ENCODE peak calls at places on chromosomes 13 and 19, in nine cellular contexts. K is upper lobe of left lung, N is uterus, H is cardiac muscle cell, T is tibial nerve, P is sigmoid colon, Z is IMR-90, Q is left lung, E is upper lobe of right lung. V is an unnamed sample.

GRCh38 chr13:100984349-100984748 is 309.8 kb upstream of the TMTC4 start:
- DNase-seq in K (no peak), N (no peak), H (no peak), T (no peak), P (no peak), Z (no peak), Q (no peak), E (no peak), V (no peak)

GRCh38 chr19:17394891-17395415 is 957 bp upstream of the CCDC194 start:
- DNase-seq in K (peak), N (no peak), H (peak), T (peak), P (no peak), Z (peak), Q (peak), E (peak), V (no peak)

GRCh38 chr13:76630629-76631028 is 255.6 kb downstream of the KCTD12 start:
- DNase-seq in K (no peak), N (no peak), H (no peak), T (no peak), P (no peak), Z (no peak), Q (no peak), E (no peak), V (no peak)

GRCh38 chr13:36858285-36858684 is 39.3 kb downstream of the RFXAP start:
- DNase-seq in K (no peak), N (no peak), H (peak), T (peak), P (no peak), Z (peak), Q (no peak), E (no peak), V (no peak)

GRCh38 chr13:71801165-71801564 is 65.8 kb downstream of the DACH1 start:
- DNase-seq in K (no peak), N (no peak), H (no peak), T (no peak), P (no peak), Z (no peak), Q (no peak), E (no peak), V (no peak)

GRCh38 chr19:3730457-3730958 is 22.3 kb downstream of the TJP3 start:
- DNase-seq in K (no peak), N (no peak), H (no peak), T (no peak), P (no peak), Z (no peak), Q (no peak), E (no peak), V (no peak)

GRCh38 chr13:24068472-24068871 is 92.0 kb upstream of the SPATA13 start:
- DNase-seq in K (no peak), N (no peak), H (no peak), T (no peak), P (no peak), Z (no peak), Q (no peak), E (no peak), V (no peak)

GRCh38 chr19:20245309-20245708 is 78.3 kb downstream of the ZNF486 start:
- DNase-seq in K (peak), N (no peak), H (no peak), T (no peak), P (no peak), Z (no peak), Q (no peak), E (no peak), V (no peak)

GRCh38 chr13:110217811-110218210 is 89.1 kb downstream of the COL4A1 start:
- DNase-seq in K (no peak), N (no peak), H (no peak), T (no peak), P (no peak), Z (no peak), Q (no peak), E (no peak), V (no peak)

GRCh38 chr13:83984793-83985192 is 102.5 kb upstream of the SLITRK1 start:
- DNase-seq in K (no peak), N (no peak), H (no peak), T (no peak), P (no peak), Z (no peak), Q (no peak), E (no peak), V (no peak)

GRCh38 chr19:56748443-56748842 is 76.9 kb upstream of the ZNF835 start:
- DNase-seq in K (no peak), N (peak), H (no peak), T (peak), P (no peak), Z (no peak), Q (no peak), E (no peak), V (no peak)

GRCh38 chr13:75319244-75319643 is 162.7 kb downstream of the TBC1D4 start:
- DNase-seq in K (no peak), N (no peak), H (no peak), T (peak), P (no peak), Z (peak), Q (no peak), E (no peak), V (no peak)

GRCh38 chr19:14328406-14328805 is 52.8 kb upstream of the ADGRE5 start:
- DNase-seq in K (no peak), N (no peak), H (no peak), T (no peak), P (no peak), Z (no peak), Q (no peak), E (no peak), V (no peak)

GRCh38 chr13:51222510-51223283 is 499 bp downstream of the FAM124A start:
- DNase-seq in K (no peak), N (no peak), H (peak), T (peak), P (no peak), Z (no peak), Q (no peak), E (no peak), V (no peak)

GRCh38 chr13:70623260-70623659 is 515.0 kb upstream of the KLHL1 start:
- DNase-seq in K (no peak), N (no peak), H (no peak), T (no peak), P (no peak), Z (peak), Q (no peak), E (no peak), V (no peak)

GRCh38 chr19:35908977-35909683 is 1.0 kb upstream of the TYROBP start:
- DNase-seq in K (peak), N (no peak), H (no peak), T (peak), P (peak), Z (no peak), Q (peak), E (peak), V (peak)

GRCh38 chr13:21014666-21015170 is 46.7 kb downstream of the LATS2 start:
- DNase-seq in K (no peak), N (no peak), H (no peak), T (no peak), P (peak), Z (peak), Q (no peak), E (peak), V (no peak)

GRCh38 chr13:47929156-47929555 is 71.9 kb downstream of the SUCLA2 start:
- DNase-seq in K (no peak), N (no peak), H (no peak), T (no peak), P (no peak), Z (peak), Q (no peak), E (no peak), V (no peak)

GRCh38 chr13:26469602-26470001 is 87.9 kb upstream of the WASF3 start:
- DNase-seq in K (no peak), N (no peak), H (no peak), T (no peak), P (no peak), Z (no peak), Q (no peak), E (no peak), V (peak)

GRCh38 chr13:94708031-94708571 is 4.2 kb downstream of the SOX21 start:
- DNase-seq in K (no peak), N (no peak), H (no peak), T (no peak), P (no peak), Z (no peak), Q (no peak), E (no peak), V (no peak)

GRCh38 chr13:114234645-114235421 is at the start of gene CDC16:
- DNase-seq in K (peak), N (peak), H (peak), T (peak), P (peak), Z (peak), Q (peak), E (peak), V (peak)

GRCh38 chr13:114234266-114234644 is 442 bp upstream of the CDC16 start:
- DNase-seq in K (no peak), N (no peak), H (no peak), T (no peak), P (no peak), Z (no peak), Q (no peak), E (no peak), V (no peak)

GRCh38 chr13:114237415-114238112 is 2.9 kb downstream of the CDC16 start:
- DNase-seq in K (no peak), N (no peak), H (no peak), T (no peak), P (no peak), Z (no peak), Q (no peak), E (no peak), V (no peak)

GRCh38 chr13:114235697-114236096 is 1.0 kb downstream of the CDC16 start:
- DNase-seq in K (no peak), N (no peak), H (no peak), T (no peak), P (no peak), Z (no peak), Q (no peak), E (no peak), V (no peak)

GRCh38 chr13:114236224-114236623 is 1.5 kb downstream of the CDC16 start:
- DNase-seq in K (no peak), N (no peak), H (no peak), T (no peak), P (no peak), Z (no peak), Q (no peak), E (no peak), V (no peak)
- H3K4me3 ChIP-seq in K (peak), N (peak), H (peak), T (no peak), P (peak), Z (peak), Q (peak), E (peak), V (peak)

DNA sequence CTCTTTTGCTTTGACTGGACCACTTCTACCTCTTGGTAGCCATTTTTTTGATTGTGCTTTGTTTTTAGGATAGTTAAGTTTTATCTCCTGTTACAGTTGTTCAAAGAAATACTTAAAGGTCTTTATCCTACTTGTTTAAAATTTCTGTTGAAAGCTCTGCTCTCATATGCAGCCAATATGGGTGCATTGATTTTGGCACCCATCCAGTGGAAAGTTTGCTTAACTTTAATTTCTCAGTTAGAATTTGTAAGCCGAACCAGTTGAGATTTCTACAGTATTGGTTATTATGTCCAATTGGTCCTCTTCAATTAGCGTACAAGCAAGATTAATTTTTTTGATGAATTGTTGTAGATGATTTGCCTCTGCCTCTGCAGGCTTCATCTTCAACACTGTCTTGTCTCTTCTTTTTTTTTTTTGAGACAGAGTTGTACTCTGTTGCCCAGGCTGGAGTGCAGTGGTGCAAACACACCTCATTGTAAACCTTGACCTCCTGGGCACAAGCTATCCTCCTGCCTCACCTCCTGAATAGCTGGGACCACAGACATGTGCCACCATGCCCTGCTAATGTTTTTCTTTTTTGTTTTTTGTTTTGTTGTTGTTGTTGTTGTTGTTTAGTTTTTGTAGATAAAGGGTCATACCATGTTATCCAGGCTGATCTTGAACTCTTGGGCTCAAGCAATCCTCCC is 65.3 kb downstream of the MAB21L1 start:
- DNase-seq in K (no peak), N (no peak), H (no peak), T (no peak), P (no peak), Z (no peak), Q (no peak), E (no peak), V (no peak)
- TF ChIP-seq CTCF in K (no peak), N (no peak), H (no peak), T (no peak), P (no peak), Z (no peak), Q (no peak), E (no peak), V (no peak)

GRCh38 chr13:40384976-40385857 is 281.2 kb downstream of the FOXO1 start:
- DNase-seq in K (no peak), N (no peak), H (no peak), T (no peak), P (no peak), Z (no peak), Q (no peak), E (no peak), V (no peak)
- H3K27ac ChIP-seq in K (no peak), N (no peak), H (no peak), T (peak), P (no peak), Z (no peak), Q (no peak), E (no peak), V (no peak)

GRCh38 chr19:15551183-15552004 is 43.1 kb downstream of the CYP4F22 start:
- DNase-seq in K (peak), N (peak), H (no peak), T (no peak), P (no peak), Z (no peak), Q (no peak), E (peak), V (no peak)
- H3K4me3 ChIP-seq in K (peak), N (peak), H (no peak), T (no peak), P (peak), Z (peak), Q (peak), E (peak), V (peak)

GRCh38 chr19:58408152-58409009 is at the start of gene ZNF584:
- DNase-seq in K (peak), N (peak), H (peak), T (peak), P (peak), Z (peak), Q (peak), E (peak), V (peak)
- TF ChIP-seq CTCF in K (no peak), N (no peak), H (peak), T (no peak), P (no peak), Z (peak), Q (no peak), E (no peak), V (no peak)

DNA sequence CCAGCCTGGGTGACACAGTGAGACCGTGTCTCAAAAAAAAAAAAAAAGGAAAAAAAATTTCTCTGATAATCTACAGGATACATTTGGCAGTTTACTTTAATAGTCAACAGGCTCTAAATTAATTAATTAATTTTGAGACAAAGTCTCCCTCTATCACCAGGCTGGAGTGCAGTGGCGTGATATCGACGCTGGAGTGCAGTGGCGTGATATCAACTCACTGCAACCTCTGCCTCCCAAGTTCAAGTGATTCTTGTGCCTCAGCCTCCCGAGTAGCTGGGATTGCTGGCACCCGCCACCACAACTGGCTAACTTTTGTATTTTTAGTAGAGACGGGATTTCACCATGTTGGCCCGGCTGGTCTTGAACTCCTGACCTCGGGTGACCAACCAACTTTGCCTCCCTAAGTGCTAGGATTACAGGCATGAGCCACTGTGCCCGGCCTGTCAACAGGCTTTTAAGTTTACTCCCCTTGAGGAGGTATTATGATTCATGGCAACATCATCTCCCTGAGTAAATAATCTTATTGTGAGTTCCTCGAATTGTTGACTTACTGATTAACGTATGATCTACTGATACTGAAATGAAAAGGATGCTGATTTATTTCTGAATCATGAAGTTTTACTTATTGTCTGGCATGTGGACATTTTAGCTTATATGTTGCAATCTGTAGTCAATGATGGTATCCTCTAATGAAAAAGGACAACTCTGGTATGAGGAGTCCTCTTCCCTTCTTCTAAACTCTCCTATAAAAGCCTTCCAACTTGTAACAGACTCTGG is 21.3 kb upstream of the MTRF1 start:
- DNase-seq in K (no peak), N (no peak), H (no peak), T (no peak), P (no peak), Z (peak), Q (no peak), E (no peak), V (no peak)
- H3K27ac ChIP-seq in K (no peak), N (no peak), H (no peak), T (no peak), P (no peak), Z (peak), Q (no peak), E (no peak), V (no peak)

GRCh38 chr19:7610491-7611240 is 15.0 kb downstream of the CAMSAP3 start:
- DNase-seq in K (no peak), N (no peak), H (no peak), T (no peak), P (no peak), Z (no peak), Q (no peak), E (peak), V (no peak)
- H3K4me3 ChIP-seq in K (no peak), N (no peak), H (no peak), T (no peak), P (no peak), Z (no peak), Q (no peak), E (no peak), V (no peak)

GRCh38 chr19:5046339-5047039 is 77.6 kb downstream of the KDM4B start:
- DNase-seq in K (peak), N (no peak), H (no peak), T (no peak), P (no peak), Z (peak), Q (peak), E (peak), V (no peak)
- TF ChIP-seq CTCF in K (no peak), N (no peak), H (no peak), T (no peak), P (no peak), Z (no peak), Q (no peak), E (no peak), V (no peak)